ENCODE peak calls at places on chromosomes 6 and 20, in four cellular contexts. G, U, P and A are unnamed samples.

GRCh38 chr6:105587349-105588115 is 184.7 kb upstream of the PREP start:
- DNase-seq in P (no peak), U (no peak), G (no peak), A (peak)

GRCh38 chr6:127956260-127956888 is 55.5 kb upstream of the THEMIS start:
- DNase-seq in G (no peak), U (no peak), P (no peak), A (no peak)

GRCh38 chr6:121305957-121306607 is 28.2 kb downstream of the TBC1D32 start:
- DNase-seq in U (no peak), P (peak), G (peak), A (peak)

GRCh38 chr6:27608916-27609883 is 136.3 kb upstream of the ZNF184 start:
- DNase-seq in P (no peak), U (no peak), G (peak), A (peak)

GRCh38 chr6:7254980-7255825 is 57.8 kb downstream of the SSR1 start:
- DNase-seq in U (no peak), G (no peak), P (no peak), A (peak)

GRCh38 chr20:7346026-7346425 is 578.5 kb downstream of the BMP2 start:
- DNase-seq in U (no peak), P (no peak), G (no peak), A (no peak)

GRCh38 chr20:4719190-4719589 is 2.5 kb upstream of the PRND start:
- DNase-seq in U (no peak), G (no peak), P (no peak), A (no peak)

GRCh38 chr6:108560463-108561308 is at the start of gene FOXO3:
- DNase-seq in U (peak), P (peak), G (peak), A (peak)

GRCh38 chr20:61812771-61813485 is 252.8 kb downstream of the TAF4 start:
- DNase-seq in G (no peak), U (no peak), P (no peak), A (no peak)

GRCh38 chr6:116304538-116305097 is 24.9 kb upstream of the TSPYL1 start:
- DNase-seq in U (no peak), P (no peak), G (no peak), A (no peak)

GRCh38 chr6:169251822-169252804 is 1.5 kb downstream of the THBS2 start:
- DNase-seq in U (no peak), G (no peak), P (no peak), A (no peak)

GRCh38 chr6:10373642-10374359 is 41.1 kb downstream of the TFAP2A start:
- DNase-seq in U (no peak), P (no peak), G (no peak), A (peak)

GRCh38 chr6:45026003-45026516 is 302.1 kb upstream of the RUNX2 start:
- DNase-seq in P (no peak), U (peak), G (no peak), A (no peak)

GRCh38 chr20:33839591-33839990 is 28.4 kb downstream of the CHMP4B start:
- DNase-seq in P (no peak), U (no peak), G (no peak), A (peak)

GRCh38 chr6:170031684-170032121 is 259.2 kb downstream of the DLL1 start:
- DNase-seq in U (no peak), P (no peak), G (no peak), A (no peak)

GRCh38 chr6:45512594-45512993 is 134.9 kb upstream of the SUPT3H start:
- DNase-seq in U (no peak), P (no peak), G (no peak), A (no peak)

GRCh38 chr20:52103911-52104545 is 87.6 kb downstream of the ZFP64 start:
- DNase-seq in U (no peak), P (no peak), G (no peak), A (no peak)

GRCh38 chr20:54044156-54044555 is 26.2 kb downstream of the BCAS1 start:
- DNase-seq in U (peak), P (no peak), G (no peak), A (peak)

GRCh38 chr20:37519508-37520416 is 1.3 kb upstream of the NNAT start:
- DNase-seq in U (no peak), P (peak), G (peak), A (peak)

GRCh38 chr6:45630314-45630713 is 252.6 kb upstream of the SUPT3H start:
- DNase-seq in P (no peak), U (no peak), G (no peak), A (no peak)

GRCh38 chr6:108113557-108114519 is 39.3 kb upstream of the OSTM1 start:
- DNase-seq in U (no peak), G (peak), P (peak), A (peak)

GRCh38 chr6:89797317-89797716 is 22.3 kb downstream of the MDN1 start:
- DNase-seq in P (no peak), G (no peak), U (peak), A (peak)

GRCh38 chr6:92762414-92763374 is 656.7 kb downstream of the EPHA7 start:
- DNase-seq in U (no peak), G (no peak), P (no peak), A (no peak)

GRCh38 chr20:1964659-1965405 is 29.0 kb downstream of the PDYN start:
- DNase-seq in P (no peak), U (no peak), G (no peak), A (no peak)

GRCh38 chr6:13307508-13307995 is 20.8 kb downstream of the TBC1D7 start:
- DNase-seq in G (no peak), P (no peak), U (no peak), A (no peak)

GRCh38 chr20:47233333-47234188 is 122.9 kb downstream of the ZMYND8 start:
- DNase-seq in U (no peak), G (no peak), P (no peak), A (no peak)

GRCh38 chr6:14029605-14030004 is 88.0 kb upstream of the CD83 start:
- DNase-seq in G (no peak), P (no peak), U (no peak), A (no peak)

GRCh38 chr6:169663468-169663867 is 38.4 kb downstream of the WDR27 start:
- DNase-seq in U (no peak), G (no peak), P (peak), A (no peak)

GRCh38 chr20:4183361-4183760 is 168.0 kb upstream of the RNF24 start:
- DNase-seq in G (no peak), P (no peak), U (no peak), A (no peak)